ENCODE peak calls at places on chromosomes 3 and 15, in five cellular contexts. L is mesothelial cell of epicardium, E is fibroblast of mammary gland, J is endothelial cell, S is lung. A is an unnamed sample.

GRCh38 chr3:56260262-56260661 is 208.0 kb downstream of the ERC2 start:
- DNase-seq in L (no peak), E (no peak), J (no peak), S (no peak), A (no peak)

GRCh38 chr15:93088981-93089854 is at the start of gene RGMA:
- DNase-seq in L (no peak), E (no peak), J (peak), S (no peak), A (no peak)

GRCh38 chr3:53162672-53163458 is 1.9 kb downstream of the PRKCD start:
- DNase-seq in L (no peak), E (peak), J (no peak), S (no peak), A (no peak)

GRCh38 chr3:36418296-36418695 is 38.0 kb downstream of the STAC start:
- DNase-seq in L (no peak), E (no peak), J (no peak), S (no peak), A (no peak)

GRCh38 chr15:87716422-87716821 is 540.1 kb downstream of the NTRK3 start:
- DNase-seq in L (no peak), E (no peak), J (no peak), S (no peak), A (no peak)

GRCh38 chr3:139448104-139448503 is 28.2 kb downstream of the RBP2 start:
- DNase-seq in L (no peak), E (no peak), J (no peak), S (no peak), A (peak)

GRCh38 chr3:126259411-126260391 is 79.3 kb upstream of the ALDH1L1 start:
- DNase-seq in L (no peak), E (peak), J (peak), S (no peak), A (peak)

GRCh38 chr3:177357352-177358084 is 160.2 kb upstream of the TBL1XR1 start:
- DNase-seq in L (no peak), E (peak), J (no peak), S (peak), A (peak)

GRCh38 chr15:44045217-44045616 is 149.9 kb downstream of the FRMD5 start:
- DNase-seq in L (no peak), E (no peak), J (no peak), S (no peak), A (no peak)

GRCh38 chr3:176321099-176321498 is 876.2 kb downstream of the TBL1XR1 start:
- DNase-seq in L (no peak), E (no peak), J (no peak), S (no peak), A (no peak)

GRCh38 chr3:40718681-40719080 is 193.9 kb downstream of the ZNF621 start:
- DNase-seq in L (no peak), E (no peak), J (no peak), S (no peak), A (no peak)

GRCh38 chr3:40718209-40718608 is 193.4 kb downstream of the ZNF621 start:
- DNase-seq in L (no peak), E (no peak), J (no peak), S (no peak), A (peak)

GRCh38 chr3:40720863-40721262 is 196.1 kb downstream of the ZNF621 start:
- DNase-seq in L (no peak), E (peak), J (no peak), S (no peak), A (no peak)

GRCh38 chr3:40720351-40720750 is 195.6 kb downstream of the ZNF621 start:
- DNase-seq in L (no peak), E (no peak), J (no peak), S (no peak), A (no peak)

DNA sequence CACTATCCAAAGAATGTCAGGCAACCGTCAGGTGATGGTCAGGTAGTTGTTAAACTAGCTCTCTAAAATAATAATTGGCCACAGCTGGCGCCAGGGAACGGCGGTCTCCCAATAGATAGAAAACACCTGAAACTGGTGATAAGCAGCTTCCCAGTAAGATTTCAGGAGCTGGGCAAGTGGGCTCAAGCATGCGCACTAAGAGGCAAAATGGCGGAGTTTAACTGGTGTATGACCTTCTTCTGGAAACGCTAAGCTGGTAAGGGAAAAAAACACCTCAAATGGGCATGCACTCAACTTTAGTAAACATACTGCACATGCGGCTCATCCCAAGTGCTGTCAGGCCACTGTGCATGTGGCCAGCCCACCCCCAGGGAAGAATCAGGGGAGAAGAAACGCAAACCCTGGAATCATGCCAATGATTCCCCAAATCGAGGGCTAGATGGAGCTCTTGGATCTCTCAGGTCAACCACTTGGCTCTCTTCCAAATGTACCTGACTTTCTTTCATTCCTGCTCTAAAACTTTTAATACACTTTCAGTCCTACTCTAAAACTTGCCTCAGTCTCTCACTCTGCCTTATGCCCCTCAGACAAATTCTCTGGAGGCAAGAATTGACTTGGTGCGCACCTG is 195.0 kb downstream of the ZNF621 start:
- DNase-seq in L (no peak), E (peak), J (peak), S (peak), A (peak)
- TF ChIP-seq CTCF in L (no peak), E (peak), J (no peak), S (no peak), A (peak)

DNA sequence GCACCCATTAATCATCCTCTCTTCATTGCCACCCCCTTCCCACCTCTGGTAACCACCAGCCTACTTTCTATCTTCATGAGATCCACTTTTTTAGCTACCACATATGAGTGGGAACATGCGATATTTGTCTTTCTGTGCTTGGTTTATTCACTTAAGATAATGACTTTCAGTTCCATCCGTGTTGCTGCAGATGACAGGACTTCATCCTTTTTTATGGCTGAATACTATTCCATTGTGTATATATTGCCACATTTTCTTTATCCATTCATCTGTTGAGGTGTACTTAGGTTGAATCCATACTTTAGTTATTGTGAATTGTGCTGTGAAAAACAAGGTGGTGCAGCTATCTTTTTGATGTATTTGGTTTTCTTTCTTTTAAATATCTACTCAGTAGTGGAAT is 53.3 kb upstream of the NR2C2 start:
- DNase-seq in L (no peak), E (no peak), J (no peak), S (no peak), A (no peak)
- TF ChIP-seq CTCF in L (no peak), E (no peak), J (no peak), S (no peak), A (no peak)

GRCh38 chr3:64360261-64360660 is 135.0 kb upstream of the PRICKLE2 start:
- DNase-seq in L (no peak), E (no peak), J (no peak), S (no peak), A (no peak)
- TF ChIP-seq CTCF in L (no peak), E (no peak), J (no peak), S (no peak), A (no peak)

GRCh38 chr15:91947370-91947769 is 93.9 kb downstream of the SLCO3A1 start:
- DNase-seq in L (no peak), E (no peak), J (no peak), S (no peak), A (no peak)

GRCh38 chr15:91949361-91949760 is 95.9 kb downstream of the SLCO3A1 start:
- DNase-seq in L (no peak), E (no peak), J (no peak), S (no peak), A (no peak)

GRCh38 chr15:91946914-91947313 is 93.4 kb downstream of the SLCO3A1 start:
- DNase-seq in L (no peak), E (no peak), J (peak), S (no peak), A (no peak)

GRCh38 chr15:91950054-91950453 is 96.5 kb downstream of the SLCO3A1 start:
- DNase-seq in L (no peak), E (no peak), J (no peak), S (no peak), A (no peak)

GRCh38 chr15:91948001-91948608 is 94.6 kb downstream of the SLCO3A1 start:
- DNase-seq in L (no peak), E (no peak), J (no peak), S (no peak), A (peak)
- TF ChIP-seq CTCF in L (no peak), E (no peak), J (no peak), S (no peak), A (no peak)

GRCh38 chr3:61559108-61559731 is 2.2 kb upstream of the PTPRG start:
- DNase-seq in L (no peak), E (peak), J (peak), S (no peak), A (no peak)
- TF ChIP-seq CTCF in L (no peak), E (peak), J (no peak), S (no peak), A (no peak)

GRCh38 chr3:151290673-151291072 is 12.3 kb upstream of the P2RY14 start:
- DNase-seq in L (no peak), E (peak), J (no peak), S (no peak), A (peak)
- TF ChIP-seq CTCF in L (no peak), E (peak), J (no peak), S (no peak), A (peak)

GRCh38 chr15:48447058-48447457 is 115.8 kb downstream of the DUT start:
- DNase-seq in L (no peak), E (no peak), J (no peak), S (no peak), A (peak)
- TF ChIP-seq CTCF in L (no peak), E (no peak), J (no peak), S (no peak), A (no peak)